ENCODE peak calls at places on chromosome 22, in nine cellular contexts. H is activated naive CD4-positive, alpha-beta T cell treated with Interleukin-2 at 50 U/mL for 16 hours; X is AG10803; P is mammary epithelial cell; D is left ventricle myocardium superior; W is SW480; J is NCI-H510A treated with DMSO at 0.1 percent for 48 hours; Z is GM12865; Q is stimulated activated CD8-positive, alpha-beta memory T cell treated with anti-CD3 and anti-CD28 coated beads, Interleukin-15, amount 100 ng/mL, for 24 hours. K is an unnamed sample.

GRCh38 chr22:49760630-49761571 is 66.8 kb downstream of the BRD1 start:
- DNase-seq in H (no peak), Q (no peak), D (no peak), Z (peak), W (no peak), X (no peak), J (peak), P (no peak), K (no peak)

GRCh38 chr22:32745251-32745995 is 56.1 kb upstream of the TIMP3 start:
- DNase-seq in D (peak), H (no peak), X (peak), W (peak), J (no peak), P (peak), Q (no peak), Z (no peak), K (no peak)

GRCh38 chr22:40534379-40535188 is 101.9 kb downstream of the MRTFA start:
- DNase-seq in D (no peak), J (no peak), Q (no peak), H (no peak), P (peak), Z (peak), X (peak), W (no peak), K (no peak)

GRCh38 chr22:35961480-35961902 is 67.1 kb downstream of the RBFOX2 start:
- DNase-seq in X (peak), Q (no peak), Z (no peak), H (no peak), D (peak), J (no peak), W (peak), P (no peak), K (peak)

GRCh38 chr22:47218671-47219070 is 456.2 kb downstream of the TBC1D22A start:
- DNase-seq in H (no peak), D (no peak), Q (no peak), X (no peak), W (no peak), P (no peak), Z (no peak), J (no peak), K (no peak)

GRCh38 chr22:42368379-42369249 is 63.6 kb downstream of the NFAM1 start:
- DNase-seq in H (peak), J (peak), D (no peak), P (no peak), Z (no peak), X (no peak), W (no peak), Q (no peak), K (no peak)

GRCh38 chr22:46827072-46827780 is 64.8 kb downstream of the TBC1D22A start:
- DNase-seq in Q (no peak), J (no peak), Z (no peak), D (no peak), X (no peak), H (no peak), W (no peak), P (no peak), K (no peak)

GRCh38 chr22:37569921-37570660 is 9.8 kb downstream of the LGALS2 start:
- DNase-seq in D (peak), J (no peak), H (no peak), P (no peak), Q (no peak), W (no peak), X (no peak), Z (no peak), K (no peak)

GRCh38 chr22:45425101-45425500 is 11.6 kb downstream of the RIBC2 start:
- DNase-seq in Q (no peak), D (no peak), J (no peak), X (peak), W (no peak), Z (no peak), H (no peak), P (no peak), K (no peak)

GRCh38 chr22:43173976-43174720 is 12.8 kb downstream of the TTLL12 start:
- DNase-seq in Z (no peak), X (no peak), J (peak), Q (no peak), P (no peak), W (no peak), H (no peak), D (no peak), K (no peak)

GRCh38 chr22:43263645-43264514 is 76.9 kb upstream of the TTLL12 start:
- DNase-seq in P (peak), W (peak), Z (peak), J (no peak), D (peak), X (peak), H (peak), Q (peak), K (no peak)

GRCh38 chr22:20751185-20751851 is 22.6 kb upstream of the SERPIND1 start:
- DNase-seq in Z (no peak), X (no peak), Q (no peak), D (no peak), J (peak), P (no peak), H (no peak), W (no peak), K (no peak)

GRCh38 chr22:45590262-45590661 is 81.4 kb upstream of the ATXN10 start:
- DNase-seq in P (no peak), D (peak), Q (no peak), Z (no peak), H (no peak), J (no peak), X (no peak), W (no peak), K (no peak)

GRCh38 chr22:19879996-19880785 is 25.5 kb upstream of the GNB1L start:
- DNase-seq in Z (no peak), D (peak), J (no peak), P (no peak), H (no peak), Q (no peak), W (no peak), X (no peak), K (no peak)

GRCh38 chr22:46008291-46008690 is 31.3 kb upstream of the WNT7B start:
- DNase-seq in H (no peak), X (peak), D (no peak), P (no peak), Z (no peak), W (no peak), J (no peak), Q (no peak), K (no peak)

K was measured in HS-27A.